ENCODE peak calls at places on chromosomes 16 and 17, in nine cellular contexts. L is endodermal cell, Z is fibroblast of lung, A is right lobe of liver, U is brain microvascular endothelial cell, J is small intestine, M is uterus, X is heart right ventricle, I is Peyer's patch. D is an unnamed sample.

GRCh38 chr17:74453665-74454196 is 12.7 kb upstream of the CD300A start:
- DNase-seq in Z (no peak), A (no peak), I (peak), X (no peak), U (no peak), L (peak), M (no peak), J (no peak), D (no peak)

GRCh38 chr17:79337053-79337452 is 262.4 kb downstream of the ENGASE start:
- DNase-seq in X (no peak), J (no peak), M (no peak), A (no peak), I (no peak), L (no peak), U (no peak), Z (no peak), D (no peak)

GRCh38 chr16:85556456-85557082 is 56.6 kb upstream of the GSE1 start:
- DNase-seq in I (peak), U (no peak), X (peak), Z (no peak), J (peak), M (peak), A (peak), L (peak), D (peak)

GRCh38 chr16:21186326-21186691 is 25.1 kb downstream of the ZP2 start:
- DNase-seq in M (no peak), U (no peak), L (no peak), I (no peak), X (no peak), Z (no peak), A (no peak), J (no peak), D (no peak)

GRCh38 chr16:15975172-15975571 is 25.8 kb downstream of the ABCC1 start:
- DNase-seq in A (no peak), L (no peak), U (no peak), J (no peak), Z (no peak), M (no peak), I (no peak), X (no peak), D (no peak)

GRCh38 chr16:3580271-3580670 is 3.1 kb upstream of the NLRC3 start:
- DNase-seq in I (no peak), J (no peak), A (no peak), Z (peak), M (no peak), L (no peak), U (no peak), X (no peak), D (no peak)

GRCh38 chr16:42069-42457 is 11.3 kb downstream of the POLR3K start:
- DNase-seq in M (no peak), A (no peak), Z (no peak), X (no peak), J (no peak), I (no peak), L (no peak), U (no peak), D (no peak)

GRCh38 chr16:84641643-84642358 is 6.5 kb upstream of the KLHL36 start:
- DNase-seq in A (no peak), X (no peak), Z (no peak), J (no peak), I (no peak), L (no peak), M (no peak), U (no peak), D (no peak)

GRCh38 chr16:83768976-83769375 is 38.8 kb upstream of the HSBP1 start:
- DNase-seq in J (no peak), U (no peak), L (no peak), A (no peak), Z (no peak), X (no peak), I (no peak), M (no peak), D (no peak)

GRCh38 chr16:90004577-90004976 is 14.7 kb downstream of the DBNDD1 start:
- DNase-seq in Z (no peak), A (no peak), X (no peak), I (no peak), M (no peak), U (no peak), J (no peak), L (no peak), D (no peak)

GRCh38 chr17:74252272-74252671 is 21.8 kb upstream of the DNAI2 start:
- DNase-seq in M (no peak), X (no peak), A (no peak), Z (no peak), L (no peak), J (no peak), U (no peak), I (no peak), D (no peak)

GRCh38 chr16:24776486-24777220 is 47.2 kb downstream of the TNRC6A start:
- DNase-seq in J (no peak), I (no peak), Z (peak), M (no peak), A (peak), U (peak), L (no peak), X (peak), D (no peak)

GRCh38 chr17:65514082-65514481 is 47.4 kb downstream of the AXIN2 start:
- DNase-seq in A (no peak), M (no peak), Z (peak), I (peak), U (peak), X (no peak), L (peak), J (no peak), D (peak)

GRCh38 chr17:69547947-69548346 is 133.4 kb downstream of the MAP2K6 start:
- DNase-seq in M (no peak), J (no peak), L (no peak), I (no peak), X (no peak), U (no peak), A (no peak), Z (no peak), D (no peak)

GRCh38 chr16:78192734-78193133 is 93.3 kb downstream of the WWOX start:
- DNase-seq in Z (no peak), X (no peak), L (no peak), I (no peak), M (no peak), J (no peak), A (no peak), U (no peak), D (no peak)

GRCh38 chr17:80137131-80137530 is 9.8 kb downstream of the EIF4A3 start:
- DNase-seq in A (no peak), X (no peak), L (peak), Z (no peak), M (no peak), J (no peak), I (no peak), U (no peak), D (no peak)

GRCh38 chr16:87653234-87653633 is 50.9 kb downstream of the JPH3 start:
- DNase-seq in A (no peak), J (no peak), I (no peak), L (peak), U (no peak), M (no peak), X (no peak), Z (peak), D (no peak)

GRCh38 chr16:51818342-51818944 is 667.4 kb upstream of the SALL1 start:
- DNase-seq in A (peak), X (no peak), L (peak), U (peak), J (peak), I (no peak), M (no peak), Z (peak), D (no peak)

GRCh38 chr17:42518755-42519545 is 17.1 kb upstream of the NAGLU start:
- DNase-seq in U (peak), M (peak), Z (peak), J (peak), A (no peak), I (peak), L (no peak), X (peak), D (peak)

GRCh38 chr17:28726396-28726911 is 421 bp upstream of the TLCD1 start:
- DNase-seq in J (peak), A (no peak), Z (peak), M (no peak), U (peak), L (peak), X (no peak), I (peak), D (peak)

GRCh38 chr17:9959377-9959981 is 54.4 kb upstream of the RCVRN start:
- DNase-seq in U (peak), X (peak), L (peak), A (no peak), J (no peak), Z (peak), I (no peak), M (peak), D (no peak)

GRCh38 chr16:88699180-88699579 is 7.0 kb downstream of the RNF166 start:
- DNase-seq in U (no peak), A (no peak), L (no peak), I (no peak), X (no peak), J (no peak), Z (no peak), M (no peak), D (peak)
- H3K27ac ChIP-seq in U (no peak), A (no peak), L (no peak), I (no peak), X (no peak), J (no peak), Z (no peak), M (no peak), D (peak)

DNA sequence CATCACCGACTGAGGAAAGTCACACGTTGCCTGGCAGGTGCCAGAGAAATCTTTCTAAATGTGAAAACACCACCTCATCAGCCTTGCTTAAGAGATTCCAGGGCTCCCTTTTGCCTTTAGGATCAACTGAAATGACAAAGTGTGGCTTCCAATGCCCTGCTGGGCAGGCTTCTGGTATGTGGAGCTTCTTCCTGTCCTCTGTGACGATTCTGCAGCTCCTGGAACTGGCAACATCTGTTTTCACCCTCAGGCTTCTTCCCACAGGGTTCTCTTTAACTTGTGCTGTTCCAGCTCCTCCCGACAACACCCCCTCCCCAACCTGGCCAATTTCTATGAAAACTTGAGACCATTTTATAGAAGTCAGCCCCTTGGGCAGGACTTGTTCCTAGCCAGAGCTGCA is 4.8 kb upstream of the ZDHHC1 start:
- DNase-seq in J (no peak), A (no peak), L (peak), M (no peak), X (no peak), I (no peak), U (no peak), Z (no peak), D (no peak)
- H3K27ac ChIP-seq in J (no peak), A (no peak), L (no peak), M (no peak), X (no peak), I (no peak), U (no peak), Z (no peak), D (no peak)

GRCh38 chr16:12703935-12704334 is 99.8 kb downstream of the CPPED1 start:
- DNase-seq in M (no peak), U (no peak), Z (no peak), I (no peak), L (no peak), X (no peak), A (peak), J (no peak), D (no peak)
- H3K27ac ChIP-seq in M (no peak), U (no peak), Z (no peak), I (no peak), L (no peak), X (no peak), A (no peak), J (no peak), D (no peak)

DNA sequence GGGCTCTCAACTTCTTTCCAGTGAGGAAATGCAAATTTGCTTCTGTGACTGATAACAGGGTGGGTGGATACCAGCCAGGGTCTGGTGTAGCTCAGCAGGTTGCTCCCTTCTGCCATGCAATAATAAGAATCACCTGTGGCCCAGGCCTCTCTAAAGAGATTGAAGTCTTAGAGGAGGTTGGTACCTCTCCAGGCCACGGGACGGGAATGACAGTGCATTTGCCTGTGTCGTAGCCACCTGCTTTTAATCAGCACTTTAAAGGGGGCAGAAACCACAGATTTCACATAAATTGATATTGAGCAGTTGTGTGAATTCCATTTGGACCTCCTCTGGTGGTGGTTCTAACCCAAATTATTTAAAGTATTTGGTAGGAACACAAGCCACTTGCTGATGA is 246.9 kb downstream of the PRKCA start:
- DNase-seq in Z (no peak), I (no peak), L (peak), X (no peak), A (no peak), U (peak), M (no peak), J (peak), D (no peak)
- H3K27ac ChIP-seq in Z (peak), I (no peak), L (peak), X (no peak), A (no peak), U (peak), M (no peak), J (no peak), D (no peak)

GRCh38 chr17:64209356-64209941 is 53.6 kb downstream of the TEX2 start:
- DNase-seq in J (no peak), M (no peak), A (no peak), X (no peak), U (no peak), L (no peak), Z (no peak), I (no peak), D (no peak)
- H3K27ac ChIP-seq in J (no peak), M (no peak), A (no peak), X (peak), U (no peak), L (no peak), Z (no peak), I (no peak), D (no peak)

GRCh38 chr16:81863630-81864352 is 84.7 kb downstream of the PLCG2 start:
- DNase-seq in U (no peak), I (peak), J (peak), L (peak), A (no peak), M (no peak), Z (no peak), X (no peak), D (no peak)

GRCh38 chr16:81861503-81861902 is 82.4 kb downstream of the PLCG2 start:
- DNase-seq in J (no peak), U (no peak), A (no peak), L (no peak), I (no peak), X (no peak), Z (no peak), M (no peak), D (no peak)

GRCh38 chr16:81861915-81862314 is 82.8 kb downstream of the PLCG2 start:
- DNase-seq in I (no peak), X (no peak), J (no peak), U (no peak), L (no peak), M (peak), Z (no peak), A (no peak), D (no peak)

GRCh38 chr16:81866820-81867440 is 87.8 kb downstream of the PLCG2 start:
- DNase-seq in I (peak), M (peak), L (no peak), A (peak), Z (no peak), J (no peak), U (no peak), X (peak), D (peak)

DNA sequence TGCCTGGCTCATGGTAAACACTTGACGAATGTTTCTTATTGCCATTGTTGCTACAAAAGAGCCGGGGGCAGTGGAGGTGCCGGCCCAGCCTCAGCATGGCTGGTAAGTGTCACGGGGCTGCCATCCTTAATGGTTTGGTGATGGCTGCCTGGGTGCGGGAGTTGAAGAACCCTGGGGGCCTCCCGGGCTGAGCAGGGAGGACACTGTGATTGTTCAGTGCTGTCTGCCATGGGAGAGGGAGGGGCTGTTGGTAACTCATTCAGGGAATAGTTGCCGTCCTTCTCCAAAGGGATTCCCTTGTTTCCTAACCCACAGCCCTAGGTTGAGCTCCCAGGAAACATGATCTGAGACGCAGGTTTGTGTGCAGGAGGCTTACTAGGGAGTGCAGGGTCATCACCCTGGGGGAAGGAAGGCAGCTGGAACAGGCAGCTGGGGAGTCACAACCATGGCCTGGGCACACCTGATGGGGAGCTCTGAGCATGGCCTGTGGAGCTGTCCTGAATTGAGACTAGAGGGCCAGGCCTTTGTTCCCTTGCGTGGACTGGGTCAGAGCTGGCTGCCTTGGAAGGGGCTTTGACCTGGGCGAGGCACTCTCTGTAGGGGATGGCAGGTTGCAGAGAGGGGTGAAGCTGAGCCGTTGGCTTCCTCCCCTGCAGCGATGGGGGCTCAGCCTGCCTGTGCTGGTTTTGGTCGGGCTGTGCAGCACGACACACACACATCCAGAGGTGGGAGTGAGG is 85.7 kb downstream of the PLCG2 start:
- DNase-seq in J (no peak), X (no peak), U (no peak), M (no peak), L (peak), A (no peak), Z (no peak), I (no peak), D (no peak)
- H3K27ac ChIP-seq in J (peak), X (no peak), U (no peak), M (peak), L (no peak), A (no peak), Z (no peak), I (no peak), D (no peak)

GRCh38 chr17:958712-959451 is 20.7 kb downstream of the NXN start:
- DNase-seq in J (no peak), U (no peak), M (no peak), I (no peak), Z (no peak), L (peak), X (no peak), A (no peak), D (peak)
- H3K27ac ChIP-seq in J (no peak), U (no peak), M (peak), I (peak), Z (no peak), L (no peak), X (no peak), A (no peak), D (no peak)

GRCh38 chr17:3959295-3959899 is 4.8 kb downstream of the ATP2A3 start:
- DNase-seq in J (peak), M (no peak), U (peak), I (peak), L (peak), X (no peak), Z (peak), A (no peak), D (no peak)

GRCh38 chr17:3959921-3960601 is 4.2 kb downstream of the ATP2A3 start:
- DNase-seq in I (no peak), U (no peak), J (no peak), X (no peak), M (no peak), A (no peak), L (no peak), Z (no peak), D (peak)

GRCh38 chr17:3961564-3962047 is 2.6 kb downstream of the ATP2A3 start:
- DNase-seq in I (peak), L (no peak), X (no peak), A (no peak), J (no peak), M (no peak), U (no peak), Z (no peak), D (peak)

GRCh38 chr17:3962217-3963069 is 1.8 kb downstream of the ATP2A3 start:
- DNase-seq in X (no peak), A (no peak), M (no peak), U (no peak), J (no peak), I (no peak), L (no peak), Z (no peak), D (no peak)

DNA sequence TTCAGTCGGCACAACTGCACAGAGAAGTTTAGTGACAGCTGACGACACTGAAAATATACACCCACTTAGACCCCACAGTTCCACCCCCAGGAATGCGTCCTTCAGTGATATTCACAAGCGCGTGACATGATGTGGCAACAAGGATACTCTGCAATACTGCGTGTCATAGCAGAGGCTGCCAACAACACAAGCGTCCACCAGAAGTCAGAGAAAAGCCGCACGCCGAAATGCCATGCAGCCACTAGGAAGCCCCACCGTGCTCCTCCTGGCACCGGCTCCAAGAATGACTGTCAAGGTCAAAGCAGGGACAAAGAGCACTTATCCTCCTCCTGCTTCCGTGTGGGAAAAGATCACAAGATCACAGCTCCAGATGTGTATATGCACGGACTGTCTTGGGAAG is 3.5 kb downstream of the ATP2A3 start:
- DNase-seq in U (peak), I (peak), X (no peak), A (no peak), M (no peak), L (no peak), J (peak), Z (peak), D (no peak)
- H3K27ac ChIP-seq in U (no peak), I (peak), X (no peak), A (no peak), M (no peak), L (no peak), J (peak), Z (no peak), D (peak)

GRCh38 chr17:33504571-33504970 is 211.5 kb upstream of the ASIC2 start:
- DNase-seq in J (no peak), X (no peak), I (no peak), A (no peak), L (no peak), Z (no peak), M (no peak), U (no peak), D (no peak)

GRCh38 chr17:33506889-33507650 is 214.0 kb upstream of the ASIC2 start:
- DNase-seq in L (no peak), M (peak), J (no peak), A (no peak), Z (peak), I (no peak), U (peak), X (no peak), D (no peak)

GRCh38 chr17:33509331-33509730 is 216.2 kb upstream of the ASIC2 start:
- DNase-seq in X (no peak), M (no peak), L (no peak), U (no peak), A (no peak), J (no peak), I (no peak), Z (no peak), D (no peak)

GRCh38 chr17:33511670-33512069 is 218.6 kb upstream of the ASIC2 start:
- DNase-seq in J (no peak), I (no peak), Z (no peak), L (no peak), X (no peak), M (no peak), U (no peak), A (no peak), D (no peak)

DNA sequence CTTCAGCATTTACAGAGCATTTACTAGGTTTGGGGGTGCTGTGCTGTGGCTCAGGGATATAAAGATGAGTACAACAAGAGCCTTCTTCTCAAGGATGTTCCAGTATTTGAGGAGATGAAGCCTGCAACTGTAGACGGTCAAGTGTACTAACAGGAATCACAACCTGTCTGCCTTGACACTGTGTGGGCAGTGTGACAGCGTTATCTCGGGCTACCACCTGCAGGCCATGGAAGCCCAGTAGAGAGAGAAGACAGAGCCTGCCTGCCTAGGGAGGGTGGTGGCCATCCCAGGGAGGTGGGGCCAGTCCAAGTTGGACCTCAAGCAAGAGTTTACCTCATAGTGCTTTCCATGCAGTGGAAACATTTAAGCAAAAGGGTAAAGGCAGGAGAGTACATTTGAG is 215.1 kb upstream of the ASIC2 start:
- DNase-seq in U (no peak), I (no peak), L (no peak), Z (no peak), X (no peak), A (no peak), M (no peak), J (no peak), D (no peak)
- H3K27ac ChIP-seq in U (no peak), I (no peak), L (no peak), Z (no peak), X (no peak), A (no peak), M (no peak), J (no peak), D (no peak)

D was measured in spleen.